ENCODE peak calls at places on chromosomes 11 and 22, in four cellular contexts. Z is CD8-positive, alpha-beta T cell; B is suprapubic skin; E is astrocyte. T is an unnamed sample.
A peak's percentile ranks its signal among the peaks of the same experiment; 100 is the strongest.

GRCh38 chr22:33271390-33272161 is 213.4 kb upstream of the SYN3 start:
- DNase-seq in Z (no peak), E (peak; percentile 32), B (no peak), T (no peak)

GRCh38 chr22:38456841-38457699 is 2.1 kb upstream of the KCNJ4 start:
- DNase-seq in Z (no peak), E (no peak), B (no peak), T (no peak)

GRCh38 chr11:47005441-47005840 is 68.9 kb downstream of the CSTPP1 start:
- DNase-seq in Z (no peak), B (no peak), E (no peak), T (no peak)

GRCh38 chr11:74847895-74848294 is 99.2 kb downstream of the RNF169 start:
- DNase-seq in E (no peak), B (no peak), Z (no peak), T (no peak)

GRCh38 chr11:87259731-87260130 is 222.0 kb downstream of the TMEM135 start:
- DNase-seq in B (no peak), Z (no peak), E (no peak), T (no peak)

GRCh38 chr11:65288706-65289536 is 25.7 kb upstream of the CDC42EP2 start:
- DNase-seq in B (peak; percentile 91), E (no peak), Z (no peak), T (no peak)

GRCh38 chr11:39365809-39366436 is 2093.5 kb downstream of the LRRC4C start:
- DNase-seq in E (peak; percentile 60), Z (no peak), B (no peak), T (no peak)

GRCh38 chr11:7683571-7683970 is 10.3 kb upstream of the CYB5R2 start:
- DNase-seq in Z (no peak), B (no peak), E (no peak), T (no peak)

GRCh38 chr11:119723243-119723951 is 5.6 kb downstream of the NECTIN1 start:
- DNase-seq in E (no peak), Z (no peak), B (no peak), T (no peak)

GRCh38 chr22:24247011-24247507 is 2.2 kb upstream of the GGT5 start:
- DNase-seq in E (no peak), Z (no peak), B (no peak), T (no peak)

GRCh38 chr11:132402056-132402684 is 1031.8 kb downstream of the NTM start:
- DNase-seq in Z (no peak), E (peak; percentile 36), B (no peak), T (no peak)

GRCh38 chr22:30883586-30884145 is 84.9 kb downstream of the MORC2 start:
- DNase-seq in Z (no peak), B (no peak), E (no peak), T (no peak)

GRCh38 chr11:67059671-67060070 is 3.0 kb downstream of the RHOD start:
- DNase-seq in Z (no peak), E (no peak), B (no peak), T (no peak)

GRCh38 chr11:118174006-118174567 is 2.4 kb downstream of the SCN2B start:
- DNase-seq in B (no peak), E (no peak), Z (no peak), T (no peak)

GRCh38 chr11:45409587-45409986 is 123.4 kb upstream of the SYT13 start:
- DNase-seq in B (no peak), E (no peak), Z (no peak), T (no peak)

GRCh38 chr22:23828800-23829680 is 9.8 kb downstream of the DERL3 start:
- DNase-seq in Z (no peak), E (no peak), B (no peak), T (no peak)

GRCh38 chr11:15607361-15608036 is 492.8 kb downstream of the INSC start:
- DNase-seq in Z (no peak), E (no peak), B (no peak), T (no peak)

GRCh38 chr11:119340335-119341221 is at the start of gene C1QTNF5:
- DNase-seq in E (peak; percentile 59), Z (no peak), B (peak; percentile 91), T (no peak)

GRCh38 chr11:34640050-34640971 is 19.4 kb downstream of the EHF start:
- DNase-seq in B (no peak), Z (no peak), E (no peak), T (no peak)

GRCh38 chr11:898160-898517 is 12.5 kb downstream of the CHID1 start:
- DNase-seq in Z (no peak), E (no peak), B (no peak), T (no peak)

GRCh38 chr11:95404370-95404769 is 173.4 kb upstream of the SESN3 start:
- DNase-seq in Z (no peak), E (no peak), B (no peak), T (no peak)

GRCh38 chr11:129374993-129375721 is 491 bp upstream of the BARX2 start:
- DNase-seq in Z (no peak), B (no peak), E (no peak), T (no peak)

GRCh38 chr11:33634291-33634834 is 66.3 kb downstream of the C11orf91 start:
- DNase-seq in E (peak; percentile 53), B (no peak), Z (no peak), T (no peak)

GRCh38 chr11:96033569-96033968 is 109.7 kb upstream of the MTMR2 start:
- DNase-seq in Z (no peak), E (no peak), B (no peak), T (no peak)

GRCh38 chr11:14114269-14114668 is 151.7 kb downstream of the SPON1 start:
- DNase-seq in B (no peak), Z (no peak), E (no peak), T (no peak)

GRCh38 chr11:46391578-46392420 is at the start of gene CHRM4:
- DNase-seq in Z (no peak), B (no peak), E (no peak), T (no peak)

GRCh38 chr11:35237860-35238715 is 99.1 kb downstream of the CD44 start:
- DNase-seq in E (no peak), Z (peak; percentile 68), B (no peak), T (peak; percentile 44)

GRCh38 chr11:87083029-87083428 is 45.3 kb downstream of the TMEM135 start:
- DNase-seq in B (no peak), Z (no peak), E (no peak), T (no peak)

GRCh38 chr11:35003658-35004057 is 87.2 kb downstream of the PDHX start:
- DNase-seq in E (peak; percentile 39), Z (no peak), B (no peak), T (no peak)

GRCh38 chr11:31641477-31642062 is 132.0 kb downstream of the ELP4 start:
- DNase-seq in E (peak; percentile 32), Z (no peak), B (no peak), T (no peak)

GRCh38 chr11:111477898-111478297 is 34.3 kb downstream of the BTG4 start:
- DNase-seq in B (no peak), Z (no peak), E (no peak), T (no peak)

GRCh38 chr11:111479666-111480065 is 32.5 kb downstream of the BTG4 start:
- DNase-seq in B (no peak), E (no peak), Z (no peak), T (no peak)

GRCh38 chr11:111483431-111483830 is 28.8 kb downstream of the BTG4 start:
- DNase-seq in E (no peak), Z (no peak), B (no peak), T (no peak)
- TF ChIP-seq CTCF in E (no peak), Z (no peak), B (no peak), T (no peak)

GRCh38 chr11:63997801-63998332 is 11.6 kb downstream of the OTUB1 start:
- DNase-seq in B (no peak), Z (no peak), E (no peak), T (no peak)

GRCh38 chr11:64000740-64001514 is 14.7 kb downstream of the OTUB1 start:
- DNase-seq in E (no peak), Z (no peak), B (no peak), T (no peak)

GRCh38 chr11:64000026-64000739 is 13.9 kb downstream of the OTUB1 start:
- DNase-seq in E (no peak), B (no peak), Z (peak; percentile 84), T (peak; percentile 75)

GRCh38 chr11:63998558-63999348 is 12.5 kb downstream of the OTUB1 start:
- DNase-seq in Z (no peak), E (no peak), B (no peak), T (no peak)

DNA sequence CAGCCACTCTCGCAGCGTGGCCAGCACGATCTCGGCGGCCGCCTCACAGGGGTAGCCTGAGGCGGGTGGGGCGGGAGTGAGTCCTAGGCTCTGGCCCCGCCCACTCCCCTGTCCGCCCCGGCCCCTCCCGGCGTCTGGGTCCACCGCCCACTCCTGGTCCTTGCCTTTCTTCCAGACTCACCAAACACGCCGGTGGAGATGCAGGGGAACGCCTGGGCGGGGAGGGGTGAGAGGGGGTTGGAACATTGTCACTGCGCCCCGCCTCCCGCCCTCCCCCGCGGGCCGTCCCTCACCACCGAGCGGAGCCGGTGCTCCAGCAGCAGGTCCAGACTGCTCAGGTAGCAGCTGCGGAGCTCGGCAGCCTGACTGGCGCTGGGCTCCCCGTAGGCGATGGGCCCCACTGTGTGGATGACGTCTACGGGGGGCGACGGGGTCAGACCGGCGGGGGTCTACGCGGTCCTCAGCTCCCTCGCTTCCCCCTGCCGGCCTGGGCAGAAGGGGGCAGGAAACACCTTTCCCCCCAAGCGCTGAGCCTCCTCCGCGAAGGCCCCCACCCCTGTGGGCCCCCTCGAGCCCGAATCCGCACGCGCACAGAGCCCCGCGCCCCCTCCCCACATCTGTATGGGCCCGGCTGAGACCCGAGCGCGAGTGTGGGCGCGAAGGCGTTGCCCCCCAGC is 13.2 kb downstream of the OTUB1 start:
- DNase-seq in E (peak; percentile 42), B (peak; percentile 88), Z (peak; percentile 74), T (peak; percentile 58)
- H3K27ac ChIP-seq in E (no peak overlapping the region), B (peak overlapping the region; percentile 25), Z (no peak overlapping the region), T (no peak overlapping the region)

GRCh38 chr11:29956076-29956556 is 60.7 kb downstream of the KCNA4 start:
- DNase-seq in Z (no peak), E (no peak), B (no peak), T (no peak)
- TF ChIP-seq CTCF in Z (no peak), E (no peak), B (no peak), T (no peak)

GRCh38 chr11:83162377-83162776 is 5.4 kb downstream of the PCF11 start:
- DNase-seq in E (no peak), B (no peak), Z (no peak), T (no peak)
- H3K27ac ChIP-seq in E (no peak overlapping the region), B (no peak overlapping the region), Z (no peak overlapping the region), T (peak overlapping the region; percentile 2)